ENCODE peak calls at places on chromosomes 3 and 15, in nine cellular contexts. X is psoas muscle; D is upper lobe of right lung; A is CD4-positive, alpha-beta memory T cell; M is mammary epithelial cell; U is cerebellar cortex; K is ELR; Y is GM23248; F is GDM1. I is an unnamed sample.

GRCh38 chr15:99703603-99704443 is 29.4 kb downstream of the LYSMD4 start:
- DNase-seq in X (no peak), D (no peak), A (no peak), M (peak), U (peak), K (peak), Y (peak), F (no peak), I (peak)

GRCh38 chr3:120470870-120471269 is 20.1 kb upstream of the FSTL1 start:
- DNase-seq in X (no peak), D (no peak), A (no peak), M (peak), U (peak), K (peak), Y (peak), F (no peak), I (peak)

GRCh38 chr3:98057631-98058030 is 22.5 kb upstream of the GABRR3 start:
- DNase-seq in X (no peak), D (no peak), A (no peak), M (no peak), U (no peak), K (no peak), Y (no peak), F (no peak), I (no peak)

GRCh38 chr3:10432156-10432845 is 73.1 kb downstream of the ATP2B2 start:
- DNase-seq in X (no peak), D (peak), A (no peak), M (no peak), U (peak), K (no peak), Y (no peak), F (no peak), I (no peak)

GRCh38 chr15:82569834-82570233 is 29.6 kb upstream of the RPS17 start:
- DNase-seq in X (no peak), D (no peak), A (no peak), M (no peak), U (peak), K (no peak), Y (no peak), F (no peak), I (no peak)

GRCh38 chr3:89238836-89239235 is 131.4 kb downstream of the EPHA3 start:
- DNase-seq in X (no peak), D (no peak), A (no peak), M (no peak), U (no peak), K (no peak), Y (no peak), F (no peak), I (no peak)

GRCh38 chr3:180319461-180319860 is 282.5 kb upstream of the TTC14 start:
- DNase-seq in X (no peak), D (no peak), A (no peak), M (no peak), U (no peak), K (peak), Y (peak), F (no peak), I (no peak)

GRCh38 chr3:162740941-162741596 is 1244.5 kb downstream of the OTOL1 start:
- DNase-seq in X (no peak), D (no peak), A (no peak), M (no peak), U (no peak), K (no peak), Y (no peak), F (no peak), I (no peak)

GRCh38 chr3:99875573-99875924 is 57.9 kb downstream of the CMSS1 start:
- DNase-seq in X (no peak), D (no peak), A (no peak), M (peak), U (peak), K (peak), Y (peak), F (no peak), I (peak)

GRCh38 chr3:118793176-118793575 is 241.5 kb downstream of the IGSF11 start:
- DNase-seq in X (no peak), D (no peak), A (no peak), M (no peak), U (no peak), K (no peak), Y (no peak), F (no peak), I (no peak)

GRCh38 chr3:197613187-197613586 is 57.4 kb upstream of the BDH1 start:
- DNase-seq in X (no peak), D (no peak), A (peak), M (no peak), U (no peak), K (no peak), Y (no peak), F (no peak), I (no peak)

GRCh38 chr15:74451861-74452835 is 8.8 kb downstream of the UBL7 start:
- DNase-seq in X (no peak), D (no peak), A (no peak), M (no peak), U (peak), K (no peak), Y (no peak), F (no peak), I (no peak)

GRCh38 chr3:184604039-184604955 is 42.7 kb downstream of the EPHB3 start:
- DNase-seq in X (no peak), D (no peak), A (no peak), M (no peak), U (no peak), K (no peak), Y (peak), F (no peak), I (peak)

GRCh38 chr15:75307778-75308390 is 25.2 kb downstream of the GOLGA6D start:
- DNase-seq in X (no peak), D (peak), A (no peak), M (peak), U (peak), K (peak), Y (peak), F (no peak), I (peak)

GRCh38 chr3:102896851-102897621 is 462.2 kb downstream of the ZPLD1 start:
- DNase-seq in X (no peak), D (no peak), A (no peak), M (no peak), U (no peak), K (no peak), Y (no peak), F (no peak), I (no peak)

GRCh38 chr15:67731112-67731761 is 94.1 kb upstream of the SKOR1 start:
- DNase-seq in X (no peak), D (no peak), A (no peak), M (peak), U (no peak), K (no peak), Y (no peak), F (no peak), I (no peak)

GRCh38 chr15:71199384-71200351 is 84.4 kb downstream of the THSD4 start:
- DNase-seq in X (no peak), D (no peak), A (no peak), M (no peak), U (no peak), K (peak), Y (peak), F (no peak), I (no peak)

GRCh38 chr3:37554364-37554763 is 307.3 kb upstream of the CTDSPL start:
- DNase-seq in X (no peak), D (no peak), A (no peak), M (no peak), U (no peak), K (no peak), Y (no peak), F (no peak), I (no peak)

GRCh38 chr3:124811441-124811840 is 75.7 kb downstream of the ITGB5 start:
- DNase-seq in X (no peak), D (no peak), A (no peak), M (no peak), U (no peak), K (peak), Y (peak), F (no peak), I (peak)

GRCh38 chr15:64288999-64289398 is 67.0 kb downstream of the CSNK1G1 start:
- DNase-seq in X (no peak), D (peak), A (no peak), M (peak), U (no peak), K (no peak), Y (peak), F (no peak), I (peak)

GRCh38 chr3:107845355-107846281 is 245.2 kb downstream of the CD47 start:
- DNase-seq in X (no peak), D (no peak), A (no peak), M (peak), U (no peak), K (peak), Y (peak), F (no peak), I (peak)

GRCh38 chr15:63610209-63610841 is 13.1 kb downstream of the FBXL22 start:
- DNase-seq in X (peak), D (no peak), A (peak), M (peak), U (peak), K (peak), Y (peak), F (peak), I (peak)

GRCh38 chr3:44899683-44900367 is 25.4 kb downstream of the TGM4 start:
- DNase-seq in X (no peak), D (no peak), A (no peak), M (peak), U (no peak), K (no peak), Y (no peak), F (no peak), I (no peak)

GRCh38 chr15:77421370-77421700 is 647 bp downstream of the HMG20A start:
- DNase-seq in X (no peak), D (no peak), A (no peak), M (peak), U (no peak), K (peak), Y (no peak), F (no peak), I (no peak)

GRCh38 chr15:71780349-71780976 is 29.9 kb upstream of the NR2E3 start:
- DNase-seq in X (no peak), D (no peak), A (peak), M (peak), U (peak), K (peak), Y (peak), F (peak), I (peak)

GRCh38 chr3:14353486-14353885 is 48.9 kb upstream of the SLC6A6 start:
- DNase-seq in X (no peak), D (no peak), A (no peak), M (no peak), U (peak), K (no peak), Y (no peak), F (no peak), I (no peak)

GRCh38 chr3:195270350-195271115 is 426 bp downstream of the XXYLT1 start:
- DNase-seq in X (peak), D (peak), A (peak), M (peak), U (peak), K (peak), Y (peak), F (peak), I (peak)

GRCh38 chr3:12984023-12984823 is 89.0 kb downstream of the IQSEC1 start:
- DNase-seq in X (peak), D (no peak), A (peak), M (peak), U (peak), K (peak), Y (peak), F (peak), I (peak)

GRCh38 chr3:62569609-62570008 is 196.3 kb upstream of the FEZF2 start:
- DNase-seq in X (no peak), D (no peak), A (no peak), M (no peak), U (no peak), K (no peak), Y (no peak), F (no peak), I (no peak)

GRCh38 chr3:129599607-129600006 is 6.9 kb downstream of the PLXND1 start:
- DNase-seq in X (peak), D (peak), A (no peak), M (no peak), U (peak), K (peak), Y (peak), F (peak), I (peak)

GRCh38 chr3:139534992-139535879 is 4.3 kb downstream of the RBP1 start:
- DNase-seq in X (peak), D (no peak), A (no peak), M (peak), U (no peak), K (no peak), Y (no peak), F (no peak), I (peak)

GRCh38 chr15:33985287-33985686 is 17.0 kb downstream of the CHRM5 start:
- DNase-seq in X (no peak), D (no peak), A (no peak), M (peak), U (no peak), K (peak), Y (peak), F (no peak), I (peak)

GRCh38 chr3:55534876-55535275 is 47.8 kb upstream of the WNT5A start:
- DNase-seq in X (no peak), D (no peak), A (no peak), M (peak), U (no peak), K (peak), Y (no peak), F (no peak), I (no peak)

GRCh38 chr3:3648961-3649360 is 150.3 kb upstream of the LRRN1 start:
- DNase-seq in X (no peak), D (no peak), A (no peak), M (no peak), U (no peak), K (no peak), Y (no peak), F (no peak), I (no peak)

GRCh38 chr15:39704684-39705083 is 78.0 kb downstream of the FSIP1 start:
- DNase-seq in X (no peak), D (no peak), A (no peak), M (no peak), U (no peak), K (no peak), Y (peak), F (no peak), I (peak)

GRCh38 chr3:139332092-139332491 is 11.7 kb upstream of the MRPS22 start:
- DNase-seq in X (no peak), D (no peak), A (no peak), M (no peak), U (no peak), K (no peak), Y (no peak), F (no peak), I (no peak)

GRCh38 chr3:31448035-31448881 is 84.5 kb upstream of the STT3B start:
- DNase-seq in X (no peak), D (peak), A (peak), M (peak), U (no peak), K (peak), Y (peak), F (no peak), I (no peak)

GRCh38 chr15:39124155-39124924 is 456.5 kb upstream of the THBS1 start:
- DNase-seq in X (peak), D (no peak), A (no peak), M (peak), U (peak), K (peak), Y (peak), F (no peak), I (no peak)

GRCh38 chr3:154970796-154971195 is 109.3 kb upstream of the MME start:
- DNase-seq in X (no peak), D (no peak), A (no peak), M (peak), U (no peak), K (peak), Y (peak), F (no peak), I (peak)